ENCODE peak calls at places on chromosome 4, in eight cellular contexts. W is AG09309; G is activated B cell treated with CpG ODN at 0.5 μM for 24 hours; X is naive thymus-derived CD8-positive, alpha-beta T cell; A is brain microvascular endothelial cell; N is Calu3; B is head of caudate nucleus; F is germinal center. D is an unnamed sample.

GRCh38 chr4:95508421-95508820 is 40.4 kb downstream of the UNC5C start:
- DNase-seq in B (no peak), F (no peak), W (no peak), G (no peak), N (no peak), X (no peak), A (no peak), D (peak; percentile 9)

GRCh38 chr4:117660668-117661067 is 373.6 kb upstream of the NDST3 start:
- DNase-seq in N (no peak), W (no peak), F (no peak), B (no peak), X (no peak), G (no peak), A (no peak), D (no peak)

GRCh38 chr4:138707746-138708145 is 307.8 kb upstream of the NOCT start:
- DNase-seq in B (no peak), F (no peak), W (no peak), G (no peak), A (no peak), N (no peak), X (no peak), D (no peak)

GRCh38 chr4:57865264-57865663 is 755.1 kb upstream of the IGFBP7 start:
- DNase-seq in N (no peak), B (no peak), A (no peak), F (no peak), W (no peak), G (no peak), X (no peak), D (no peak)

GRCh38 chr4:89746377-89746776 is 90.6 kb downstream of the SNCA start:
- DNase-seq in N (no peak), F (no peak), W (no peak), G (no peak), A (no peak), B (no peak), X (no peak), D (no peak)

GRCh38 chr4:156422576-156422975 is 468.9 kb upstream of the CTSO start:
- DNase-seq in X (no peak), G (no peak), A (no peak), N (no peak), W (no peak), F (no peak), B (no peak), D (no peak)

GRCh38 chr4:11028334-11028733 is 343.8 kb upstream of the CLNK start:
- DNase-seq in W (no peak), N (no peak), B (no peak), A (no peak), G (no peak), X (no peak), F (no peak), D (no peak)

GRCh38 chr4:102328045-102328444 is 17.2 kb downstream of the SLC39A8 start:
- DNase-seq in W (no peak), X (no peak), N (no peak), F (no peak), G (no peak), B (no peak), A (no peak), D (no peak)

GRCh38 chr4:188934320-188934975 is 795.2 kb downstream of the TRIML1 start:
- DNase-seq in X (no peak), W (peak; percentile 10), A (peak; percentile 48), B (no peak), G (no peak), F (no peak), N (peak; percentile 49), D (peak; percentile 60)

GRCh38 chr4:55437823-55438222 is 42.1 kb downstream of the TMEM165 start:
- DNase-seq in A (no peak), F (no peak), B (no peak), X (no peak), N (no peak), G (no peak), W (no peak), D (no peak)

GRCh38 chr4:128461300-128462103 is 173.9 kb upstream of the PGRMC2 start:
- DNase-seq in G (no peak), B (no peak), X (no peak), W (peak; percentile 34), F (no peak), A (peak; percentile 91), N (peak; percentile 9), D (no peak)

GRCh38 chr4:69832326-69833030 is 27.5 kb downstream of the SULT1E1 start:
- DNase-seq in X (no peak), W (no peak), N (peak; percentile 34), F (no peak), B (no peak), A (no peak), G (no peak), D (no peak)

GRCh38 chr4:74230902-74231499 is 73.1 kb downstream of the MTHFD2L start:
- DNase-seq in G (no peak), F (no peak), W (peak; percentile 79), N (peak; percentile 38), A (peak; percentile 76), B (no peak), X (no peak), D (peak; percentile 84)

GRCh38 chr4:14583331-14583730 is 418.9 kb upstream of the CPEB2 start:
- DNase-seq in G (no peak), A (no peak), N (no peak), W (no peak), F (no peak), B (no peak), X (no peak), D (no peak)